ENCODE peak calls at places on chromosomes 7 and 10, in seven cellular contexts. E is fibroblast of mammary gland; U is hypothalamus; B is Calu3; Y is NCI-H82; K is stimulated activated naive CD4-positive, alpha-beta T cell treated with Interleukin-2 at 50 U/mL for 16 hours; C is M059J. D is an unnamed sample.

GRCh38 chr10:127694580-127695193 is 42.3 kb upstream of the FOXI2 start:
- DNase-seq in E (peak), U (no peak), B (peak), Y (peak), K (no peak), C (peak), D (peak)

GRCh38 chr7:66500087-66500486 is 128.6 kb upstream of the KCTD7 start:
- DNase-seq in E (no peak), U (no peak), B (no peak), Y (peak), K (no peak), C (peak), D (no peak)

GRCh38 chr10:99999319-100000108 is 10.2 kb downstream of the DNMBP start:
- DNase-seq in E (no peak), U (no peak), B (no peak), Y (no peak), K (no peak), C (no peak), D (no peak)

GRCh38 chr10:60735244-60735643 is 43.0 kb upstream of the CDK1 start:
- DNase-seq in E (no peak), U (no peak), B (no peak), Y (no peak), K (no peak), C (no peak), D (no peak)

GRCh38 chr7:101941481-101942383 is 124.3 kb downstream of the CUX1 start:
- DNase-seq in E (peak), U (no peak), B (peak), Y (no peak), K (no peak), C (peak), D (no peak)

GRCh38 chr7:121800916-121801675 is 71.9 kb upstream of the PTPRZ1 start:
- DNase-seq in E (no peak), U (no peak), B (no peak), Y (no peak), K (no peak), C (no peak), D (no peak)

GRCh38 chr10:74936577-74937445 is 110.4 kb downstream of the KAT6B start:
- DNase-seq in E (peak), U (no peak), B (no peak), Y (no peak), K (no peak), C (no peak), D (no peak)

GRCh38 chr7:31368620-31369019 is 28.1 kb upstream of the NEUROD6 start:
- DNase-seq in E (no peak), U (no peak), B (no peak), Y (no peak), K (no peak), C (no peak), D (no peak)

GRCh38 chr7:150648358-150649083 is 16.3 kb upstream of the GIMAP6 start:
- DNase-seq in E (no peak), U (no peak), B (no peak), Y (no peak), K (no peak), C (no peak), D (no peak)